ENCODE peak calls at places on chromosome X, in ten cellular contexts. J, T, B, Z, H, A, V, F, R and K are unnamed samples. For H3K9me3, the result is how much of the 10 kb centered on the place peaks cover.

GRCh38 chrX:1493877-1494510 is 41.3 kb upstream of the ASMTL start:
- DNase-seq in Z (no peak), T (no peak), H (no peak), J (no peak), A (no peak), F (peak), V (no peak), R (peak), B (no peak), K (peak)

GRCh38 chrX:110407910-110408545 is 49.4 kb downstream of the RTL9 start:
- DNase-seq in J (peak), Z (peak), A (peak), B (peak), V (peak), F (peak), H (peak), T (peak), R (peak), K (peak)

GRCh38 chrX:117713411-117713810 is 403.2 kb downstream of the KLHL13 start:
- DNase-seq in Z (peak), F (no peak), R (no peak), T (no peak), J (peak), A (no peak), B (no peak), V (no peak), H (no peak), K (no peak)

GRCh38 chrX:153873282-153874090 is 12.5 kb downstream of the L1CAM start:
- DNase-seq in T (no peak), F (peak), Z (no peak), R (no peak), H (no peak), V (no peak), B (no peak), A (no peak), J (no peak), K (no peak)

GRCh38 chrX:150546711-150547153 is 21.7 kb upstream of the MTM1 start:
- DNase-seq in H (peak), A (peak), F (no peak), J (no peak), B (no peak), R (no peak), V (no peak), T (no peak), Z (no peak), K (no peak)

GRCh38 chrX:135477576-135477975 is 42.9 kb upstream of the INTS6L start:
- DNase-seq in T (peak), H (peak), J (peak), B (peak), Z (peak), R (peak), A (peak), V (peak), F (peak), K (peak)

GRCh38 chrX:154401045-154401799 is 3.0 kb downstream of the RPL10 start:
- DNase-seq in Z (peak), H (no peak), R (peak), B (no peak), V (peak), T (no peak), J (no peak), A (peak), F (no peak), K (peak)

GRCh38 chrX:1385251-1385794 is 6.6 kb downstream of the SLC25A6 start:
- DNase-seq in V (no peak), T (no peak), H (no peak), F (no peak), A (peak), J (no peak), Z (no peak), R (no peak), B (no peak), K (no peak)

GRCh38 chrX:54994668-54995452 is 872 bp upstream of the PFKFB1 start:
- DNase-seq in Z (no peak), H (no peak), T (no peak), V (no peak), J (no peak), A (no peak), B (no peak), F (no peak), R (no peak), K (no peak)

GRCh38 chrX:153878285-153878779 is 7.6 kb downstream of the L1CAM start:
- DNase-seq in Z (no peak), T (no peak), J (no peak), F (no peak), R (no peak), A (no peak), B (no peak), H (no peak), V (no peak), K (no peak)

GRCh38 chrX:151771726-151772125 is 37.2 kb downstream of the CNGA2 start:
- DNase-seq in T (no peak), J (no peak), A (no peak), F (no peak), Z (no peak), B (no peak), H (no peak), R (no peak), V (no peak), K (no peak)

GRCh38 chrX:151790421-151791160 is 56.0 kb downstream of the CNGA2 start:
- DNase-seq in V (no peak), T (no peak), B (no peak), R (no peak), Z (no peak), J (no peak), F (no peak), A (no peak), H (peak), K (no peak)

GRCh38 chrX:80432441-80432840 is 12.2 kb downstream of the TENT5D start:
- DNase-seq in T (no peak), A (no peak), R (no peak), J (no peak), V (no peak), F (no peak), H (no peak), Z (no peak), B (no peak), K (no peak)
- H3K9me3 ChIP-seq in T (under half), A (under half), R (under half), J (under half), V (under half), F (under half), H (under half), Z (under half), B (under half), K (under half)

DNA sequence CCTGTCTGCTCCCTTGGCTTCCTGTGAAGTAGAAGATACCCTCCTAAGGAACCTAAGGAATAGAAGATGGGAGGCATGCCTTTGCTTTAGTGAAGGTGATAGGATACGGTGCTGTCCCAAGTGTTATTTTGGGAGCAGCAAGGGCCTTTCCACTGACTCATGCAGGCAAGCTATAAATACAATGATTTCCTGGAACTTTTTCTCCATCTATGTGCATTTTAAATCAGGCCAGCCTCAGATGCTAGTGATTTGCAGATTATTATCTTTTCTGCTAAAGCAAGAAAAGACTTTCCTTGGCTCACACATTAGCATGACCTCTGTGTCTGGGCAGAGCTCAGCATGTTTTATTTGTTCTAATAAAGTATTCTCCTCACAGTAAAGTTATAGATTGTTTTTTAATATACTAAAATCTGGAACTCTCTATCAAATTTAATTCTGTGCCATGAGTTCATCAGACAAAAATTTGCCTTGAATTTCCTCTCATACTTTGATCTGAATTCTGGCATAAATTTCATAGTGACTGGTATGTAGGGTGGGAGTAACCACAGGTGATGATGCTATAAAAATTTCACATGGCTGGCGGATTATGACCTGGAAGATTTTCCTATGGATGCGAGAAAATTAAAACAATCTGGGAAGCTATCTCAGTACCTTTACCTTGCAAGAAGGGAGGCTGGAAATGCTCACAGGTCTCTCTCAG is 131.7 kb downstream of the REPS2 start:
- DNase-seq in T (peak), H (peak), V (peak), R (no peak), J (no peak), Z (no peak), B (peak), F (no peak), A (no peak), K (no peak)
- H3K27ac ChIP-seq in T (peak), H (peak), V (no peak), R (no peak), J (no peak), Z (no peak), B (peak), F (no peak), A (no peak), K (no peak)

DNA sequence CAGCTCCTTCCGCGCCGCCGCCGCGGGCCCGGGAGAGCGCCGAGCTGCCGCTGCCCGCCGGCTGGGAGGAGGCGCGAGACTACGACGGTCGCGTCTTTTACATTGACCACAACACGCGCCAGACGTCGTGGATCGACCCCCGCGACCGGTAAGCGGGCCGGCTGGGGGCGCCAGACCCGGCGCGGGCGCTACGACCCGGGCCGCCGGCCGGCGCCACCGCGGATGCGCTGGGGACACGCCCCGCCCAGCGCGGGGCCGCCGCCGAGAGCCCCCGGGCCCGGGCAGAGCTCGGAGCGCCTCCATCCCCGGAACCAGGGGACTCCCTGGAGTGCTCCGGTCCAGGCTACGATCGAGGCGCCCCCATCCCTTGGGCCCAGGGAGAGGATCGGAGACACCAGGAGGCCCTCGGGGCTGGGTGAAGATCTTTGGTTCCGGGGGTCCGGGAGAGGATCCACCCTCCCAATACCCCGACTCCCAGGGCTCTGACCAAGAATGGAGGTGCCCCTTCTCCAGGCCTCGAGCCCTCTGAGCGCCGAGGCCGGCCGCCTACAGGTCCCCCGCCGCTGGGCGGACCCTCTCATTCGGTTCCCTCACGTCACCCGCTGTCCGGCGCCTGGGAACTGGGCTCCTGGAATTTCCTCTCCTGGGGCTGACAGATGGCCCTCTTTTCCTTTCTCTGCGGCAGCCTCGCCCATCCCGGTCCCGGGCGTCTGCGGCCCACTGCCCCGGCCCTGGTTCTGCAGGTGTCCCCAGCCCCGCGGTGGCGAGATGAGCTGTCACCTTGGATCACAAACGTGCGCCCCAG is 48.8 kb downstream of the CLDN34 start:
- DNase-seq in A (peak), F (peak), R (peak), J (peak), T (no peak), Z (no peak), B (peak), H (peak), V (peak), K (no peak)
- H3K9ac ChIP-seq in A (peak), F (no peak), R (no peak), J (peak), T (peak), Z (peak), B (peak), H (peak), V (peak), K (no peak)

DNA sequence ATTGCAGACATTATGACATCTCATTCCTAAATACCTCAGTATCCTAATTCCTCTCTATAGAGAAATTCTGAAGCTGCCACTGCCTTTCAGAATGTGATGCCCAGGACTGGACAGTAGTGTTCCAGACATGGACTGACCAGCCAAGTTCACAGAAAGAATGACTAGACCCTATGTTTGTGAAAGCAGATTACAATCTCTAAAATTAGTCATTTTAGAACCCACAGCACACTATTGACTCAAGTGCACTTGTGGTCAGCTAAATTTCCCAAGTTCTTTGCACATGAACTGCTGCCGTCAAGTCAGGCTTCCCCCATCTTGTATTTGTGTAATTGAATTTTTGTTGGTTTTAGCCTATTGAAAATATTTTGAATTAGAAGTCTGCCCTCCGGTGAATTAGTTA is 81.0 kb upstream of the ESX1 start:
- DNase-seq in F (no peak), Z (no peak), J (no peak), V (peak), T (peak), A (no peak), R (no peak), H (peak), B (peak), K (no peak)
- H3K9me3 ChIP-seq in F (under half), Z (under half), J (under half), V (under half), T (under half), A (under half), R (under half), H (under half), B (under half), K (under half)